ENCODE peak calls at places on chromosomes 16 and 17, in six cellular contexts. O, F, B, G, N and T are unnamed samples.

GRCh38 chr17:48307814-48308411 is 122.1 kb downstream of the SKAP1 start:
- DNase-seq in N (peak), B (peak), G (no peak), O (peak), F (no peak), T (peak)

GRCh38 chr17:78585231-78585630 is 8.0 kb upstream of the DNAH17 start:
- DNase-seq in G (no peak), F (peak), B (no peak), N (no peak), O (no peak), T (no peak)

GRCh38 chr16:82043680-82044584 is 8.9 kb downstream of the HSD17B2 start:
- DNase-seq in G (no peak), B (no peak), O (no peak), N (no peak), F (no peak), T (no peak)

GRCh38 chr17:45131616-45132301 is 556 bp downstream of the PLCD3 start:
- DNase-seq in G (no peak), N (peak), F (peak), O (peak), B (peak), T (peak)

GRCh38 chr17:27443491-27443890 is 12.8 kb upstream of the KSR1 start:
- DNase-seq in F (peak), O (no peak), N (no peak), G (no peak), B (no peak), T (no peak)

GRCh38 chr16:78742501-78743283 is 643.2 kb downstream of the WWOX start:
- DNase-seq in G (no peak), B (no peak), O (peak), N (no peak), F (no peak), T (peak)

GRCh38 chr17:57211010-57211411 is 45.3 kb upstream of the MSI2 start:
- DNase-seq in F (no peak), N (no peak), G (no peak), O (no peak), B (no peak), T (no peak)

GRCh38 chr17:36892112-36892838 is 45.0 kb upstream of the LHX1 start:
- DNase-seq in F (no peak), B (peak), N (no peak), G (no peak), O (no peak), T (no peak)

GRCh38 chr17:81519284-81520020 is 6.9 kb upstream of the ACTG1 start:
- DNase-seq in G (no peak), O (peak), F (peak), N (peak), B (peak), T (peak)

GRCh38 chr17:76008630-76009425 is 8.2 kb downstream of the CDK3 start:
- DNase-seq in O (no peak), F (peak), B (no peak), N (no peak), G (no peak), T (no peak)
- H3K27ac ChIP-seq in O (no peak), F (no peak), B (no peak), N (no peak), G (no peak), T (no peak)

DNA sequence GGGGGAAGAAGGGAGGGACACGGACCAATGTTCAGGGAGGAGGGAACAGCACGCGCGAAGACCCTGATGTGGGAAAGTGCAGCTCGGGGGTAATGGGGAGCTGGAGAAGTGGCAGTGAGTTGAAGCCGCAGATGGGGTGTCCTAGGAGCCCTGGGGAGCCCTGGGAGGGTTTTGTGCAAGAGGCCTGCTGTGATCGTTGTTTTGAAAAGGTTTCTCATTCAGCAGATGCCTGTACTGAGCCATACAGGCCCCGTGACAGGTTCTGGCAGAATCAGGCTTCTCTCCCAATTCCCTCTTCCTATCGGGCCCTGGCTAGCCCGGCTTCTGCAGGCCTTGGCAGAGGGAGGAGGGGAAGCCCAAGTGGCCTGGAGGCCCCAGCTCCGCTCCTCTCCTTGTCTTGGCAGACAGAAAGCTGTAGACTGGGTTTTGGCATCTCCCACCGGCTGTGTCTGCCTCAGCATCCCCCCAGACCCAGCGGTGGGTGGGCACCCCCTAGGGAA is 38.4 kb upstream of the EMP2 start:
- DNase-seq in F (no peak), G (no peak), B (no peak), O (no peak), N (no peak), T (no peak)
- H3K27ac ChIP-seq in F (no peak), G (peak), B (no peak), O (no peak), N (no peak), T (no peak)

GRCh38 chr17:29042679-29043538 is at the start of gene PIPOX:
- DNase-seq in B (peak), F (no peak), G (no peak), N (peak), O (no peak), T (no peak)

GRCh38 chr17:29043539-29044165 is 711 bp downstream of the PIPOX start:
- DNase-seq in N (no peak), B (no peak), G (no peak), F (no peak), O (no peak), T (no peak)

GRCh38 chr17:29041091-29041490 is 1.9 kb upstream of the PIPOX start:
- DNase-seq in F (no peak), B (no peak), O (no peak), G (no peak), N (no peak), T (no peak)

GRCh38 chr17:29039764-29040598 is 3.0 kb upstream of the PIPOX start:
- DNase-seq in F (no peak), N (no peak), O (no peak), B (no peak), G (no peak), T (no peak)

DNA sequence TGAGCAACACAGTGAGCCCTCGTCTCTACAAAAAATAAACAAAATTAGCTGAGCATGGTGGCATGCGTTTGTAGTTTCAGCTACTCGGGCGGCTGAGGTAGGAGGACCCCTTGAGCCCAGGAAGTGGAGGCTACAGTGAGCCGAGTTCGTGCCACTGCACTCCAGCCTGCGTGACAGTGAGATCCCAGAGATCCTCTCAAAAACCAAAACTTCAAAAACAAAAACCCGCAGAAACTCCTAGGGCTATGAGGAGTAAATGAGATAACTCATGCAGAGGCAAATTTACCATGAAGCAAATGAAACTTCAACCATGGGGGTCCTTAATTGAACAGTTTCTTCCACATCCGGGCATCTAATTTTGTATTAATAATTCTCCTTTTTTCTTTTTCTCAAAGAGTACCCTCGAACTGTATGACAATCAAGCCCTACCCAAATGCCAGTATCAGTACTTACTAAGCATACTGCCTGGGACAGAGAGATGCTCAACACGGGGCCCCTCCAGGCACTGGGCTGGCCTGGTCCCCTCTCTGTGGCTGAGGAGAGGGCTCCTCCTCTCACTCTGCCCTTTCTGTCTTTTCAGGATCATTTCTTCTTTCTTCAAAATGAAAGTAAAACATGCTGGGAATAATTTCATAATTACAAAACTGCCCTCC is 789 bp upstream of the PIPOX start:
- DNase-seq in B (no peak), G (no peak), F (no peak), N (no peak), O (no peak), T (no peak)
- H3K27ac ChIP-seq in B (no peak), G (peak), F (no peak), N (no peak), O (no peak), T (no peak)

GRCh38 chr17:76535788-76536510 is 1.6 kb downstream of the CYGB start:
- DNase-seq in O (no peak), F (peak), B (no peak), N (no peak), G (no peak), T (no peak)

GRCh38 chr17:76537288-76537577 is 276 bp downstream of the CYGB start:
- DNase-seq in O (no peak), N (no peak), F (no peak), G (no peak), B (peak), T (no peak)

GRCh38 chr17:76534831-76535732 is 2.4 kb downstream of the CYGB start:
- DNase-seq in F (peak), O (no peak), N (no peak), B (no peak), G (no peak), T (no peak)

GRCh38 chr17:76537578-76538280 is at the start of gene CYGB:
- DNase-seq in B (no peak), G (no peak), N (no peak), F (peak), O (no peak), T (no peak)

GRCh38 chr17:76536511-76537287 is 810 bp downstream of the CYGB start:
- DNase-seq in O (no peak), N (no peak), F (no peak), G (no peak), B (no peak), T (no peak)
- H3K27ac ChIP-seq in O (no peak), N (peak), F (no peak), G (peak), B (no peak), T (no peak)

DNA sequence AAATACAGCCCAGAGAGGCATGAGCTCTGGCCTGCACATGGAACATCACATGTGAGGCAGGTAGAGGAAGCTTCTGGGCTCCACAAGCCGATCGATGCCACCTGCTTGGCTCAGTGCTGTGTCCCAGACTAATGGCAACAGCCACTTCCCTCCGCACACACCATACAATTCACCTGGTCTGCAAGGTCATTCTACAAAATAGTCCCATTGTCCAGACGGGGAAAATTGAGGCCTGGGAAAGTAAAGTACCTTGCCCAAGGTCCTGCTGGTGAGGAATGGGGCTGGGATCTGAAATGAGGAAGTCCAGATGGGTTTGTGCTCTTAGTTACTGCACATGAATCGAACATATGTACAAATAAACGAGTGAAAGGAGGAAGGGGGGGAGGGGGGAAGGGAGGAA is 88.0 kb downstream of the LITAF start:
- DNase-seq in B (peak), F (no peak), G (no peak), O (no peak), N (no peak), T (no peak)
- H3K27ac ChIP-seq in B (no peak), F (peak), G (peak), O (no peak), N (peak), T (no peak)

GRCh38 chr16:2147378-2147777 is 1.0 kb upstream of the RAB26 start:
- DNase-seq in O (no peak), G (no peak), B (peak), N (no peak), F (no peak), T (no peak)

GRCh38 chr16:2146739-2147138 is 1.7 kb upstream of the RAB26 start:
- DNase-seq in O (no peak), B (peak), N (no peak), F (no peak), G (no peak), T (no peak)

GRCh38 chr16:2148714-2149629 is 547 bp downstream of the RAB26 start:
- DNase-seq in F (peak), G (no peak), N (peak), B (peak), O (no peak), T (no peak)

GRCh38 chr16:2149630-2150417 is 1.4 kb downstream of the RAB26 start:
- DNase-seq in F (peak), O (no peak), B (peak), N (peak), G (no peak), T (no peak)

DNA sequence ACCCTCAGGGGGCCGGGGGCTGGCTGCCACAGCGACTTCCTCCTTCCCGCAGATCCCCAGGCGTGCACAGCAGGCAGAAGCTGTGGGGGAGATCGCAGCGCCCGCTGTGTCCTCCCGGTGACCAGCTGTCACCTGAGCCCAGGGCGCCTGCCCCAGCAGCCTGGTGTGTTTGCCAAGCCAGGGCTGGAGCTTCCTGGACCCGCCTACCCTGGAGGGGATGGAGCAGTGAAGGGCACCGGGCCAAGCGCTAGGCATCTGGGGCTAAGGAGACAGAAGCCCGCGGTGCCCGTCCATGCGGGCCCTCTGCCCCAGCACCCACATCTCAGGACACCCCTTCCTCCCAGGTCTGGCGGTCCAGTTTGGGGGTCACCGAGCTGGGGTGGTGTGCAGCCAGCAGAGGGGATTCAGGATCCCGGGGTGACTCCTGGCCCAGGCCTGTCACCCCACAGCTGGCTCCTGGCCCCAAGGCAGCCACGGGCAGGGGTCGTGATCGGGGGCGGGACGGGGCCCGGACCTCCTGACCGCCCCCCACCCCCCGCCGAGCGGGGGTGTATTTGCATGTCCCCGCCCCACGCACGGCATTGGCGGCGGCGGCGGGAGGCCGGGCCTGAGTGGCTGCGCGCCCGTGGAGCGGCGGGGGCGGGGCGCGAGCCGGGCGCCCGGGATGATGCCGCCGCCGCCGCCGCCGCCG is at the start of gene RAB26:
- DNase-seq in O (peak), N (peak), G (no peak), F (peak), B (peak), T (peak)
- H3K27ac ChIP-seq in O (no peak), N (peak), G (peak), F (no peak), B (peak), T (no peak)

GRCh38 chr17:39942076-39942475 is 14.5 kb downstream of the LRRC3C start:
- DNase-seq in B (no peak), F (no peak), G (no peak), N (no peak), O (no peak), T (no peak)

GRCh38 chr17:39944393-39944711 is 16.8 kb downstream of the LRRC3C start:
- DNase-seq in O (no peak), B (no peak), N (no peak), G (no peak), F (no peak), T (no peak)

GRCh38 chr17:39946551-39947330 is 16.1 kb upstream of the GSDMA start:
- DNase-seq in B (no peak), N (no peak), G (no peak), O (no peak), F (no peak), T (no peak)

GRCh38 chr17:39939588-39940419 is 12.3 kb downstream of the LRRC3C start:
- DNase-seq in B (no peak), F (no peak), O (no peak), G (no peak), N (peak), T (no peak)

DNA sequence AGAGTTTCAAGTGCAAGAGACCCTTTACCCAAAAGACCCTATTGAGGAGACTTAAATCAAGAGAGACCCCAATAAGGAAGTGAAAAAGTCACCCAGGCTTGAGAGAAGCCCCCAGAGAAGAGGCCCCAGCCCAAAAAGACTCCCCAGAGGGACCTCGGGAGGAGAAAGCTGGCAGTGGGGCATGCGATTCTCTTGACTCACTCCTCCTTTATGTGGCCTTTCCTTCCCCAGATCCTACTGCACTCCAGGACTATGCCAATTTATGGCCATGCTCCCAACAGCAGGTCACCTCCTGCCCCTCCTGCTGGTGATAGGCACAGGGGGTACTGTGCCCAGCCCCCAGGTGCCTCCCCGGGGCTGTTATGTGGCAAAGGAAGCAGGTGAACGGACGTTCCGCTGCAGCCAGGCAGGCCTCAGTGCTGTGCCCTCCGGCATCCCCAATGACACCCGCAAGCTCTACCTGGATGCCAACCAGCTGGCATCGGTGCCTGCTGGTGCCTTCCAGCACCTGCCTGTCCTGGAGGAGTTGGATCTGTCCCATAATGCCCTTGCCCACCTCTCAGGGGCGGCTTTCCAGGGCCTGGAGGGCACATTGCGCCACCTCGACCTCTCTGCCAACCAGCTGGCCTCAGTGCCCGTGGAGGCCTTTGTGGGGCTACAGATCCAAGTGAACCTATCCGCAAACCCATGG is 16.3 kb downstream of the LRRC3C start:
- DNase-seq in O (no peak), F (no peak), G (no peak), B (no peak), N (no peak), T (no peak)
- H3K27ac ChIP-seq in O (no peak), F (no peak), G (no peak), B (no peak), N (no peak), T (no peak)

DNA sequence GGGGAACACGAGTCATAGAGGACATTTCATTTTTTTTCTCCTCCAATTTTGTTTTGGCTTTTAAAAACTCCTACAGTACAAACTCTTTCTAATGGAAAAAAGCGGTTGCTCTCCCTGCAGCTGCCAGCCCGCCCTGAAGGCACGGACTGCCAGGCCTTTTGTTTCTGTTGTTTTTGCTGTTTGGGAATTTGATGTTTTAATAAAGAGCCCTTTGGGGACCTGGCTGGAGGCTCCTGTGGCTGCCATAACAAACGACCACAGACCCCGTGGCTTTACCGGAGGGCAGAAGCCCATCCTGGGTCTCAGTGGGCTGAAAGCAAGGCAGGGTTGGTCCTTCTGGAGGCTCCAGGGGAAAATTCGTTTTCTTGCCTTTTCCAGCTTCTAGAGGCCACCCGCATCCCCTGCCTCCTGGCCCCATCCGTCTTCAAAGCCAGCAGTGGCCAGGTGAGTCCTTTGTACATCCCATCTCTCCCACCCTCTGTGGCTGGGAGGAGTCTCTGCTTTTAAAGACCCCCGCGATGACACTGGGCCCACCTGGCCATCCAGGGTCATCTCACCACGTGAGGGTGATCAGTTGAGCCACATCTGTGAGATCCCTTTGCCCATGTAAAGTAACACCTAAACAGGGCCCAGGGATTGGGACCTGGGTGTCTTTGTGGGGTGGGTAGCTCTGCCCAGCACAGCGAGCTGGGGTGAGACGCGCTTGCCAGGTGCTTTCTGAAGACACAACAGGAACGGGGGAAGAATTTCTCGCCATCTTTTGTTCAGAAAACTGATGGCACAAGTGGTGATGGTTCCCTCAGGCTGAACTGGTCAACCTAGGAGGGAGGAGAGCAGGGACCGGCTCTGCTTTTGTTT is 113.9 kb downstream of the BANP start:
- DNase-seq in F (peak), B (no peak), N (no peak), O (no peak), G (no peak), T (no peak)
- H3K27ac ChIP-seq in F (no peak), B (no peak), N (no peak), O (no peak), G (no peak), T (no peak)

GRCh38 chr17:2685696-2686095 is 25.9 kb downstream of the CLUH start:
- DNase-seq in G (no peak), B (no peak), F (no peak), O (no peak), N (no peak), T (no peak)

GRCh38 chr17:2683912-2684311 is 27.7 kb downstream of the CLUH start:
- DNase-seq in N (peak), B (peak), F (no peak), O (no peak), G (no peak), T (no peak)

GRCh38 chr17:2680961-2681360 is 30.6 kb downstream of the CLUH start:
- DNase-seq in B (no peak), N (no peak), G (no peak), O (no peak), F (no peak), T (no peak)

GRCh38 chr17:2684549-2684948 is 27.0 kb downstream of the CLUH start:
- DNase-seq in N (no peak), B (no peak), O (no peak), G (no peak), F (no peak), T (no peak)

GRCh38 chr17:2682304-2682938 is 29.1 kb downstream of the CLUH start:
- DNase-seq in N (no peak), O (no peak), B (no peak), F (no peak), G (no peak), T (no peak)
- H3K27ac ChIP-seq in N (no peak), O (no peak), B (peak), F (no peak), G (no peak), T (no peak)

GRCh38 chr16:49440156-49441065 is 66.8 kb downstream of the C16orf78 start:
- DNase-seq in N (no peak), G (no peak), F (peak), O (no peak), B (no peak), T (no peak)
- H3K27ac ChIP-seq in N (no peak), G (no peak), F (no peak), O (no peak), B (no peak), T (peak)